ENCODE peak calls at places on chromosomes 13 and 19, in eight cellular contexts. T is A549, N is HepG2, A is tibial nerve, F is sigmoid colon, J is suprapubic skin, Q is ovary, C is stomach. P is an unnamed sample.
A peak's percentile ranks its signal among the peaks of the same experiment; 100 is the strongest.

GRCh38 chr13:44903596-44903995 is 85.7 kb downstream of the NUFIP1 start:
- DNase-seq in J (peak; percentile 83), F (peak; percentile 93), C (peak; percentile 58), A (peak; percentile 85), N (no peak), Q (peak; percentile 87), T (no peak), P (peak; percentile 81)

GRCh38 chr13:97030705-97031452 is 36.6 kb upstream of the OXGR1 start:
- DNase-seq in Q (no peak), C (no peak), N (peak; percentile 19), F (no peak), T (peak; percentile 31), J (no peak), A (no peak), P (no peak)

GRCh38 chr19:57888494-57889231 is at the start of gene ZNF814:
- DNase-seq in A (peak; percentile 46), Q (peak; percentile 78), T (peak; percentile 10), N (no peak), F (peak; percentile 87), J (peak; percentile 85), C (peak; percentile 63), P (peak; percentile 67)

GRCh38 chr13:72379581-72379980 is 347.8 kb downstream of the MZT1 start:
- DNase-seq in N (no peak), T (no peak), F (no peak), J (no peak), A (no peak), C (no peak), Q (no peak), P (no peak)

GRCh38 chr13:25860862-25861261 is 191.0 kb downstream of the SHISA2 start:
- DNase-seq in N (no peak), T (no peak), J (no peak), A (no peak), Q (no peak), C (no peak), F (no peak), P (no peak)

GRCh38 chr13:30725331-30726085 is 9.8 kb upstream of the ALOX5AP start:
- DNase-seq in N (no peak), F (no peak), T (no peak), J (no peak), Q (no peak), C (no peak), A (no peak), P (no peak)

GRCh38 chr13:96500953-96501352 is 411.0 kb downstream of the HS6ST3 start:
- DNase-seq in J (no peak), N (no peak), Q (no peak), C (no peak), A (no peak), T (no peak), F (no peak), P (no peak)

GRCh38 chr13:33372251-33372919 is 86.8 kb upstream of the STARD13 start:
- DNase-seq in N (no peak), A (no peak), F (no peak), J (no peak), T (no peak), C (no peak), Q (no peak), P (no peak)

DNA sequence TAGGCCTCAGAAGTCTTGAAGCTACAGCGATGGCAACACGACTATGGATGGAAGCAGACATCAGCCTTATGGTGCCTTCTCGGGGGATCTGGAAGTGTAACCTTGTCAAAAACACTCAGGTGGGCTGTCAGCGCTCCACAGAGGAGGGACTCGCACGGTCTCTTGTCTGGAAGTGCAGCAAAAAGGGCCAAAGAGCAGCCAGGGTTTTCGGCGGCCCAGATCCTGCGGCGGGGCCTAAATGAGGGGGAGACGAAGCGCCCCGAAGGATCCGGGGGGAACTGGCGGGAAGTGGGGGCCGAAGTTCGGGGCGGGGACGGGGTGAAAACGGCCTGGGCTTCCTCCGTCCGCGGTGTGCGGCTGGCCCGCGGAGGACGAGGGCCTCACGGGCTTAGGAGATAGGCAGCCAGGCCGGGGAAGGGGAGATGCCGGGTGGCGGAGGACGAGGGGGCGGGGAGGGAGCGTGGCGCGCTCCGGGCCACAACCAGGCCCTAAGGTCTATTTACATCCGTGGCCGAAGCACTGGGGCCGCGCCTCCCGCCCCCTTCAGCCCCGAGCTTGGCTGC is 637 bp downstream of the RANBP3 start:
- DNase-seq in T (no peak), J (no peak), C (no peak), Q (no peak), A (no peak), F (no peak), N (no peak), P (no peak)
- H3K4me3 ChIP-seq in T (peak overlapping the region; percentile 79), J (peak overlapping the region; percentile 73), C (peak overlapping the region; percentile 78), Q (peak overlapping the region; percentile 73), A (peak overlapping the region; percentile 96), F (peak overlapping the region; percentile 67), N (peak overlapping the region; percentile 92), P (peak overlapping the region; percentile 65)

GRCh38 chr19:51772977-51773376 is 12.0 kb downstream of the FPR2 start:
- DNase-seq in T (no peak), C (no peak), F (no peak), J (no peak), Q (no peak), A (no peak), N (no peak), P (no peak)
- TF ChIP-seq EP300 in T (no peak), C (no peak), F (no peak), J (no peak), Q (no peak), A (no peak), N (no peak), P (no peak)

GRCh38 chr13:36778083-36778671 is 40.8 kb upstream of the RFXAP start:
- DNase-seq in A (no peak), J (no peak), F (no peak), C (no peak), N (peak; percentile 21), T (no peak), Q (no peak), P (no peak)
- H3K4me3 ChIP-seq in A (no peak overlapping the region), J (no peak overlapping the region), F (no peak overlapping the region), C (no peak overlapping the region), N (no peak overlapping the region), T (no peak overlapping the region), Q (no peak overlapping the region), P (no peak overlapping the region)

GRCh38 chr13:109254271-109254670 is 532.1 kb downstream of the IRS2 start:
- DNase-seq in N (no peak), A (no peak), Q (no peak), C (no peak), T (no peak), J (no peak), F (no peak), P (no peak)

GRCh38 chr13:109246001-109246400 is 540.4 kb downstream of the IRS2 start:
- DNase-seq in A (no peak), C (no peak), T (no peak), F (no peak), J (no peak), Q (no peak), N (no peak), P (no peak)

GRCh38 chr13:109251958-109252357 is 534.4 kb downstream of the IRS2 start:
- DNase-seq in T (no peak), J (no peak), C (no peak), N (no peak), A (no peak), F (no peak), Q (no peak), P (no peak)

GRCh38 chr13:109253316-109253715 is 533.1 kb downstream of the IRS2 start:
- DNase-seq in J (no peak), A (no peak), T (no peak), N (no peak), F (no peak), C (no peak), Q (no peak), P (no peak)

DNA sequence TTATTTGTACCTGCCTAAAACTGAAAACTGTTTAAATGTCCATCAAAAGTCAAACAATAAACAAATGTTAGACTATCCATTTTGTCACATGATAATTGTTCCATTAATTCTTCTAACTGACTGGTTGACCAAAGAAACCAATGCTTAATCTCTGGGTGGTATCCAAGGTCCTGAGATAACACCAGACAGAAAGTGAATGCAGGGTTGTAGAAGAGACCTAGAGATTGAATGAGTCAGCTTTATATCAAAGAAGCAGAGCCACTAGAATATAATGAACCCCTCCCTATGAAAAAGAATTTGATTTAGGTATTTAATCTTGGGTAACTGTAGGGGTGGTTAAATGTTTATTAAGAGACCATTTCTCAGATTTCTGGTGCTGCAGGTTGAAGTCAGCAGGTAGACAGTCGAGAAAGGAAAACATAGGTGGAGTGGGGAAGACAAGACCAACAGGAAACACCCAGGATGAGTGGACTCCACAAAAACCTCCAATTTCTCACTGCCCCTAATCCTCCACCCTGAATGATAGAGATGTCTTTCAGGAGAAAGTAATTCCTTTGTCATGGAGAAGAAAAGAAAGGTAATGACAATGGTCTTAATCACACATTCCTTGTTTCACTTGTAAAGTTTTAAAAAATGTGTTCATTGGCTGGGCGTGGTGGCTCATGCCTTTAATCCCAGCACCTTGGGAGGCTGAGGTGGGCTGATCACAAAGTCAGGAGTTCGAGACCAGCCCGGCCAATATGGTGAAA is 536.4 kb downstream of the IRS2 start:
- DNase-seq in Q (no peak), C (no peak), F (no peak), T (no peak), A (no peak), J (no peak), N (no peak), P (no peak)
- TF ChIP-seq EP300 in Q (no peak), C (no peak), F (no peak), T (no peak), A (no peak), J (no peak), N (no peak), P (no peak)

DNA sequence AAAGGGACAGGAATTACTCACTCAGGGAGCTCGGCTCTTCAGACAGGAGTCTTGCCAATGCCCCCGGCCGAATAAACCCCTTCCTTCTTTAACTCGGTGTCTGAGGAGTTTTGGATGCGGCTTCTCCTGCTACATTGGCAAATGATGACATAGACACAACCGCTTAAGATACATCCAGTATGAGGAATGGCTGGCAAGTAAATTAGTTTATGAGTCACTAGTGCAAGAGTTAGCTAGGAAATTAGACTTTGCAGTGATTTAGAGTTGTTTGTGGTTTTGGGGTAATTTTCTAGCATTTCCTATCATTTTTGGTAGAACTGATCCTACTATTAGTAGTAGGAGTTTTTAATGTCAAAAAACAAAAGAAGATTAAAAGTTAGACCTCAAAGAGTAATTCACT is 166.2 kb downstream of the SLITRK1 start:
- DNase-seq in C (no peak), F (no peak), A (no peak), N (no peak), Q (no peak), J (no peak), T (no peak), P (no peak)
- H3K4me3 ChIP-seq in C (no peak overlapping the region), F (no peak overlapping the region), A (no peak overlapping the region), N (no peak overlapping the region), Q (no peak overlapping the region), J (no peak overlapping the region), T (no peak overlapping the region), P (no peak overlapping the region)